ENCODE peak calls at places on chromosomes 5 and 9, in seven cellular contexts. E is cardiac muscle cell; H is NCI-H1105 treated with DMSO at 0.1 percent for 48 hours; A is C1 segment of cervical spinal cord; Q is AG04450; X is HuH-7.5; O is activated CD4-positive, alpha-beta T cell treated with anti-CD3 and anti-CD28 coated beads for 36 hours. N is an unnamed sample.

GRCh38 chr5:60257852-60258251 is 364.3 kb upstream of the PDE4D start:
- DNase-seq in E (no peak), H (no peak), A (no peak), Q (no peak), X (no peak), O (no peak), N (no peak)

GRCh38 chr5:81397169-81397568 is 3.2 kb upstream of the ACOT12 start:
- DNase-seq in E (no peak), H (no peak), A (no peak), Q (no peak), X (no peak), O (no peak), N (no peak)

GRCh38 chr5:74892921-74893320 is 26.7 kb upstream of the FAM169A start:
- DNase-seq in E (no peak), H (no peak), A (no peak), Q (no peak), X (no peak), O (no peak), N (no peak)

GRCh38 chr5:81400375-81400774 is 6.4 kb upstream of the ACOT12 start:
- DNase-seq in E (no peak), H (no peak), A (no peak), Q (no peak), X (no peak), O (no peak), N (no peak)

GRCh38 chr9:123544007-123544827 is 188.2 kb downstream of the CRB2 start:
- DNase-seq in E (peak), H (peak), A (peak), Q (no peak), X (peak), O (peak), N (peak)

GRCh38 chr9:88659126-88659525 is 124.1 kb downstream of the NXNL2 start:
- DNase-seq in E (no peak), H (no peak), A (no peak), Q (no peak), X (no peak), O (no peak), N (no peak)

GRCh38 chr5:54446169-54446786 is 9.2 kb upstream of the HSPB3 start:
- DNase-seq in E (no peak), H (no peak), A (no peak), Q (no peak), X (no peak), O (no peak), N (no peak)

GRCh38 chr5:76751291-76751690 is 35.4 kb downstream of the F2R start:
- DNase-seq in E (no peak), H (no peak), A (no peak), Q (no peak), X (no peak), O (no peak), N (no peak)

GRCh38 chr9:3794005-3794404 is 268.2 kb upstream of the RFX3 start:
- DNase-seq in E (peak), H (peak), A (no peak), Q (no peak), X (peak), O (no peak), N (no peak)

GRCh38 chr9:6566409-6567139 is 79.0 kb downstream of the GLDC start:
- DNase-seq in E (no peak), H (no peak), A (no peak), Q (peak), X (no peak), O (peak), N (peak)

GRCh38 chr5:169856571-169856970 is 123.7 kb downstream of the INSYN2B start:
- DNase-seq in E (no peak), H (no peak), A (no peak), Q (peak), X (no peak), O (peak), N (no peak)

GRCh38 chr9:135290086-135290485 is 189.5 kb upstream of the PPP1R26 start:
- DNase-seq in E (peak), H (no peak), A (no peak), Q (no peak), X (no peak), O (no peak), N (no peak)

GRCh38 chr5:106874531-106874930 is 796.2 kb downstream of the EFNA5 start:
- DNase-seq in E (no peak), H (no peak), A (no peak), Q (no peak), X (no peak), O (no peak), N (no peak)

GRCh38 chr5:87829214-87829551 is 416.5 kb upstream of the CCNH start:
- DNase-seq in E (no peak), H (no peak), A (no peak), Q (no peak), X (peak), O (no peak), N (no peak)

GRCh38 chr5:161378701-161379100 is 167.8 kb downstream of the GABRB2 start:
- DNase-seq in E (no peak), H (peak), A (no peak), Q (no peak), X (no peak), O (no peak), N (no peak)

GRCh38 chr9:96651626-96652025 is 3.5 kb downstream of the PRXL2C start:
- DNase-seq in E (peak), H (peak), A (no peak), Q (no peak), X (peak), O (no peak), N (no peak)

GRCh38 chr9:113593682-113594281 is 130.3 kb downstream of the RGS3 start:
- DNase-seq in E (peak), H (no peak), A (peak), Q (peak), X (peak), O (peak), N (no peak)

GRCh38 chr5:126178521-126178920 is 244.7 kb upstream of the GRAMD2B start:
- DNase-seq in E (no peak), H (no peak), A (no peak), Q (no peak), X (no peak), O (no peak), N (no peak)

GRCh38 chr9:81526587-81526986 is 162.8 kb downstream of the TLE1 start:
- DNase-seq in E (no peak), H (no peak), A (no peak), Q (peak), X (no peak), O (no peak), N (no peak)

GRCh38 chr5:141523991-141524390 is 35.1 kb downstream of the PCDHGC5 start:
- DNase-seq in E (no peak), H (no peak), A (no peak), Q (no peak), X (no peak), O (no peak), N (no peak)

GRCh38 chr5:103119067-103119764 is 722 bp downstream of the GIN1 start:
- DNase-seq in E (peak), H (peak), A (no peak), Q (no peak), X (no peak), O (no peak), N (no peak)

GRCh38 chr5:177117441-177118045 is 16.0 kb upstream of the NSD1 start:
- DNase-seq in E (no peak), H (no peak), A (no peak), Q (no peak), X (no peak), O (no peak), N (no peak)

GRCh38 chr5:55675119-55675518 is 37.0 kb downstream of the SLC38A9 start:
- DNase-seq in E (no peak), H (no peak), A (no peak), Q (no peak), X (no peak), O (no peak), N (no peak)

GRCh38 chr9:113274474-113275146 is 762 bp downstream of the CDC26 start:
- DNase-seq in E (peak), H (peak), A (no peak), Q (no peak), X (peak), O (peak), N (peak)

GRCh38 chr9:134698111-134698510 is 56.5 kb downstream of the COL5A1 start:
- DNase-seq in E (no peak), H (no peak), A (no peak), Q (no peak), X (no peak), O (no peak), N (no peak)

GRCh38 chr5:177520271-177520670 is 3.5 kb upstream of the DDX41 start:
- DNase-seq in E (no peak), H (no peak), A (no peak), Q (no peak), X (no peak), O (no peak), N (no peak)

GRCh38 chr5:180823346-180823745 is 20.7 kb upstream of the MGAT1 start:
- DNase-seq in E (no peak), H (no peak), A (no peak), Q (no peak), X (no peak), O (no peak), N (no peak)

GRCh38 chr9:133684461-133685361 is 48.5 kb downstream of the DBH start:
- DNase-seq in E (no peak), H (no peak), A (peak), Q (no peak), X (no peak), O (no peak), N (no peak)

GRCh38 chr9:20558609-20559016 is 63.7 kb downstream of the MLLT3 start:
- DNase-seq in E (no peak), H (no peak), A (no peak), Q (peak), X (no peak), O (peak), N (no peak)

GRCh38 chr5:68392608-68393007 is 177.1 kb downstream of the PIK3R1 start:
- DNase-seq in E (no peak), H (no peak), A (no peak), Q (no peak), X (no peak), O (no peak), N (no peak)

GRCh38 chr5:81779935-81780266 is 29.0 kb upstream of the SSBP2 start:
- DNase-seq in E (no peak), H (no peak), A (no peak), Q (no peak), X (no peak), O (peak), N (no peak)

GRCh38 chr5:135340568-135340967 is 58.5 kb downstream of the MACROH2A1 start:
- DNase-seq in E (no peak), H (no peak), A (no peak), Q (no peak), X (no peak), O (no peak), N (no peak)

N was measured in naive thymus-derived CD4-positive, alpha-beta T cell.